ENCODE peak calls at places on chromosomes 3 and 15, in five cellular contexts. I is dermis microvascular lymphatic vessel endothelial cell; S is globus pallidus; A is psoas muscle; L is stimulated activated CD8-positive, alpha-beta memory T cell treated with anti-CD3 and anti-CD28 coated beads, Interleukin-15, amount 100 ng/mL, for 24 hours. D is an unnamed sample.
A peak's percentile ranks its signal among the peaks of the same experiment; 100 is the strongest.

GRCh38 chr3:65153850-65154512 is 466.2 kb upstream of the ADAMTS9 start:
- DNase-seq in I (no peak), S (no peak), A (no peak), L (no peak), D (no peak)

GRCh38 chr15:37095197-37095992 is 5.0 kb downstream of the MEIS2 start:
- DNase-seq in L (no peak), S (peak; percentile 47), I (no peak), A (peak; percentile 49), D (peak; percentile 71)

GRCh38 chr15:73560501-73561117 is 72.6 kb downstream of the NPTN start:
- DNase-seq in S (peak; percentile 68), A (no peak), L (no peak), I (peak; percentile 74), D (peak; percentile 80)

GRCh38 chr3:71881732-71882131 is 96.8 kb upstream of the PROK2 start:
- DNase-seq in I (no peak), A (no peak), S (no peak), L (no peak), D (no peak)

GRCh38 chr3:50204052-50204803 is 843 bp upstream of the SLC38A3 start:
- DNase-seq in A (no peak), I (no peak), S (no peak), L (no peak), D (no peak)

GRCh38 chr3:140292684-140293083 is 357.7 kb downstream of the CLSTN2 start:
- DNase-seq in A (peak; percentile 79), L (no peak), S (peak; percentile 9), I (no peak), D (no peak)

GRCh38 chr15:56468271-56468912 is 3.5 kb upstream of the MNS1 start:
- DNase-seq in A (no peak), I (no peak), S (peak; percentile 15), L (no peak), D (peak; percentile 50)

GRCh38 chr15:90022345-90022744 is 21.2 kb downstream of the ZNF710 start:
- DNase-seq in A (no peak), I (no peak), S (no peak), L (no peak), D (no peak)

GRCh38 chr3:50299929-50300680 is 900 bp upstream of the HYAL3 start:
- DNase-seq in A (peak; percentile 71), L (no peak), I (no peak), S (peak; percentile 92), D (peak; percentile 48)

GRCh38 chr3:16254933-16255725 is 9.6 kb downstream of the DPH3 start:
- DNase-seq in L (no peak), I (no peak), S (no peak), A (no peak), D (no peak)

GRCh38 chr3:102069211-102069662 is 219.9 kb downstream of the NFKBIZ start:
- DNase-seq in L (no peak), S (no peak), A (no peak), I (no peak), D (peak; percentile 84)

GRCh38 chr3:46926039-46926438 is 48.5 kb downstream of the PTH1R start:
- DNase-seq in A (peak; percentile 94), L (no peak), S (no peak), I (no peak), D (peak; percentile 77)

GRCh38 chr3:131033480-131034080 is 6.9 kb downstream of the NEK11 start:
- DNase-seq in A (no peak), I (no peak), S (peak; percentile 38), L (no peak), D (peak; percentile 59)

GRCh38 chr3:30752961-30753360 is 141.5 kb downstream of the GADL1 start:
- DNase-seq in L (no peak), I (no peak), S (no peak), A (no peak), D (peak; percentile 22)

GRCh38 chr3:134008630-134009156 is 21.0 kb downstream of the SLCO2A1 start:
- DNase-seq in I (no peak), L (no peak), S (no peak), A (no peak), D (no peak)

GRCh38 chr3:177800565-177800964 is 603.3 kb upstream of the TBL1XR1 start:
- DNase-seq in S (no peak), L (no peak), A (no peak), I (no peak), D (no peak)

GRCh38 chr15:40743466-40743865 is 11.6 kb downstream of the RMDN3 start:
- DNase-seq in A (no peak), S (no peak), L (no peak), I (no peak), D (no peak)

GRCh38 chr3:95781598-95781997 is 1032.8 kb upstream of the EPHA6 start:
- DNase-seq in L (no peak), A (no peak), I (no peak), S (no peak), D (no peak)

GRCh38 chr3:24185738-24186384 is 240.8 kb downstream of the NR1D2 start:
- DNase-seq in S (peak; percentile 48), A (peak; percentile 56), L (no peak), I (peak; percentile 57), D (peak; percentile 81)

GRCh38 chr3:31247850-31248618 is 284.7 kb upstream of the STT3B start:
- DNase-seq in I (no peak), L (no peak), S (no peak), A (no peak), D (no peak)

GRCh38 chr3:134039161-134039862 is 9.6 kb upstream of the SLCO2A1 start:
- DNase-seq in S (no peak), L (no peak), I (no peak), A (no peak), D (peak; percentile 26)

GRCh38 chr3:86748015-86748414 is 242.9 kb downstream of the VGLL3 start:
- DNase-seq in A (no peak), I (no peak), S (no peak), L (no peak), D (no peak)

GRCh38 chr15:89912145-89912673 is 543 bp downstream of the ARPIN start:
- DNase-seq in A (peak; percentile 74), L (no peak), S (peak; percentile 27), I (no peak), D (peak; percentile 38)

GRCh38 chr15:45399381-45400212 is 21.3 kb upstream of the GATM start:
- DNase-seq in S (peak; percentile 80), L (no peak), A (no peak), I (peak; percentile 57), D (peak; percentile 78)

GRCh38 chr15:90099868-90100854 is 2.1 kb downstream of the IDH2 start:
- DNase-seq in I (no peak), S (peak; percentile 75), A (peak; percentile 73), L (no peak), D (no peak)

GRCh38 chr3:116288480-116288879 is 156.8 kb downstream of the LSAMP start:
- DNase-seq in A (no peak), I (no peak), S (no peak), L (no peak), D (no peak)

GRCh38 chr3:149449799-149450198 is 24.7 kb upstream of the TM4SF4 start:
- DNase-seq in I (no peak), A (no peak), L (no peak), S (no peak), D (no peak)

GRCh38 chr3:195810455-195810845 is 1.3 kb downstream of the MUC4 start:
- DNase-seq in S (no peak), A (no peak), I (no peak), L (no peak), D (no peak)

GRCh38 chr15:50758712-50759205 is 6.7 kb downstream of the SPPL2A start:
- DNase-seq in I (no peak), A (no peak), S (no peak), L (no peak), D (peak; percentile 8)

GRCh38 chr3:51933471-51934138 is 8.1 kb downstream of the RRP9 start:
- DNase-seq in S (no peak), L (no peak), I (no peak), A (no peak), D (no peak)

GRCh38 chr3:35664460-35664919 is 25.2 kb downstream of the ARPP21 start:
- DNase-seq in L (no peak), I (no peak), S (peak; percentile 90), A (peak; percentile 91), D (peak; percentile 95)

GRCh38 chr3:197394464-197395321 is 96.3 kb upstream of the DLG1 start:
- DNase-seq in L (no peak), I (no peak), A (peak; percentile 65), S (peak; percentile 43), D (peak; percentile 3)

GRCh38 chr15:64070965-64071851 is 22.4 kb downstream of the CIAO2A start:
- DNase-seq in A (peak; percentile 84), L (no peak), I (no peak), S (peak; percentile 49), D (peak; percentile 92)

GRCh38 chr3:168051579-168052183 is 44.0 kb downstream of the GOLIM4 start:
- DNase-seq in I (no peak), A (no peak), L (no peak), S (no peak), D (peak; percentile 28)

D was measured in lung microvascular endothelial cell.